ENCODE peak calls at places on chromosome 21, in nine cellular contexts. L, C, D, I, J, T, P, V and A are unnamed samples.

GRCh38 chr21:41830764-41831452 is 48.2 kb downstream of the PRDM15 start:
- DNase-seq in P (no peak), D (no peak), J (no peak), C (no peak), I (no peak), T (no peak), V (peak; percentile 57), L (no peak), A (no peak)

GRCh38 chr21:27590271-27590670 is 623.4 kb upstream of the ADAMTS5 start:
- DNase-seq in J (peak; percentile 93), V (no peak), D (peak; percentile 70), P (no peak), L (no peak), C (no peak), I (peak; percentile 36), T (no peak), A (no peak)

GRCh38 chr21:42291003-42291750 is 24.0 kb downstream of the TFF3 start:
- DNase-seq in J (no peak), C (no peak), P (no peak), T (no peak), D (no peak), L (no peak), V (no peak), I (no peak), A (no peak)

GRCh38 chr21:33734818-33735217 is 92.5 kb downstream of the ITSN1 start:
- DNase-seq in D (no peak), C (no peak), L (no peak), I (no peak), V (no peak), P (no peak), J (no peak), T (no peak), A (no peak)

GRCh38 chr21:40924641-40925040 is 77.7 kb upstream of the DSCAM start:
- DNase-seq in T (no peak), J (no peak), I (no peak), V (no peak), D (no peak), L (no peak), P (no peak), C (no peak), A (no peak)

GRCh38 chr21:34801519-34802132 is 132.8 kb downstream of the CLIC6 start:
- DNase-seq in C (peak; percentile 59), J (peak; percentile 46), V (no peak), P (no peak), T (no peak), D (no peak), I (no peak), L (no peak), A (peak; percentile 21)

GRCh38 chr21:39720126-39720778 is 24.7 kb upstream of the IGSF5 start:
- DNase-seq in C (no peak), D (no peak), V (no peak), I (no peak), P (no peak), J (peak; percentile 9), L (no peak), T (no peak), A (no peak)

GRCh38 chr21:39867198-39867650 is at the start of gene PCP4:
- DNase-seq in P (no peak), I (peak; percentile 10), L (peak; percentile 58), C (peak; percentile 93), J (peak; percentile 20), V (no peak), D (no peak), T (peak; percentile 34), A (peak; percentile 64)

GRCh38 chr21:35120631-35121180 is 71.6 kb upstream of the RUNX1 start:
- DNase-seq in L (no peak), T (no peak), V (no peak), I (no peak), P (no peak), C (no peak), D (no peak), J (no peak), A (no peak)

GRCh38 chr21:39022901-39023693 is 160.2 kb downstream of the PSMG1 start:
- DNase-seq in L (no peak), D (no peak), V (peak; percentile 90), T (no peak), J (peak; percentile 40), I (peak; percentile 82), C (no peak), P (no peak), A (no peak)

GRCh38 chr21:33149166-33149565 is 79.2 kb downstream of the OLIG1 start:
- DNase-seq in P (no peak), J (no peak), C (no peak), D (no peak), L (no peak), T (no peak), I (no peak), V (no peak), A (no peak)

GRCh38 chr21:15638856-15639549 is 90.8 kb upstream of the USP25 start:
- DNase-seq in T (peak; percentile 86), V (peak; percentile 67), I (no peak), D (no peak), C (no peak), L (peak; percentile 89), P (no peak), J (no peak), A (no peak)

GRCh38 chr21:27104749-27105439 is 138.0 kb upstream of the ADAMTS5 start:
- DNase-seq in D (no peak), V (no peak), L (no peak), T (no peak), J (peak; percentile 50), C (no peak), I (no peak), P (no peak), A (no peak)

DNA sequence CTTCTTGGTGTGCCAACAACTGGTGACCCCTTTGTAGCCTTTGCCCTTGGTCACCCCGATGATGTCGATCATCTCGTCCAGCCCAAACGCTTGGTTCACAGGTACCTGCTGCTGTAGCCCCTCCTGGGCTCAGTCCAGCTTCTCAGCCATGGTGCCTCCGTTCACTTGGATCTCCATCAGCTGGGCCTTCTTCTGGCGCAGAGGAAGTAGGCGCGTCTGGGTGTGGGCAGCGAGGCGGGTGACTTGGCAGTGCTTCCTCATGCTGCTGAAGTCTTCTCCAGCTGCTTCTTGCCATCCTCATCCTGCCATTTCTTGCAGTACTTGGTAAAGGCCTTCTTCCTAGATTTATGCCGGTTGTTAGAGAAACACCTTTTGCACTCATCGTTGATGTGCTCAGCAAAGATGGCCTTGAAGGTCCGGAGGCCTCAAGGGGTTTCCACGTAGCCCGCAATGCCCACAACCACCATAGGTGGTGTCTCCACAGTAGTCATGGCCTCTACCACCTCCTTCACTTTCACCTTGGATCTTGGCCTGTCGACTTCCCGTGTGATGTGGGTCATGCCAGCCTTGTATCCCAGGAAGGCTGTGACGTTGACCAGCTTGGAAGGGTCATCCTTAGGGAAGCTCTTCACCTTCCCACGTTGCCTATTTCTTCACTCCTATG is 13.0 kb downstream of the DOP1B start:
- DNase-seq in D (no peak), P (no peak), L (no peak), J (no peak), V (peak; percentile 76), C (peak; percentile 32), T (no peak), I (no peak), A (no peak)
- TF ChIP-seq CTCF in D (no peak), P (no peak), L (no peak), J (peak; percentile 5), V (no peak), C (peak; percentile 43), T (no peak), I (no peak), A (no peak)

DNA sequence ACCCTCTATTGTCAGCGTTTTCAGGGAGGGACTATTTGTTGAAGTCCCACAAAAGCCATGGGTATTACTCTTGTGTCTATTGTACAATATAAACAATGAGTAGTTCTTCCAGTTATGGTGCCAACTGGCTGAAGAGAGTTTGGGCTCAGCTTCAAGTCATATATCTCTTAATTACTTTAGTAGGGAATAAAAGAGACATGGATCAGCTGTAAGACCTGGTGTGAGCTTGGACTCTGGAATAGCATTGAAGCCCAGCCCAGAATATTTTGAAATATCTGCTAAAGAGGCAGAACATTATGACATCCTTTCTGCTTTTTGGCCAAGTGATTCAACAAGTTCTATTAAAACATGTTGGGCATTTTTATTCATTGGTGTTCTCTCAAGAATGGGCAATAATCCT is 224.9 kb downstream of the BACH1 start:
- DNase-seq in V (no peak), L (peak; percentile 69), J (peak; percentile 65), C (no peak), P (no peak), T (peak; percentile 35), D (no peak), I (no peak), A (no peak)
- TF ChIP-seq CTCF in V (no peak), L (no peak), J (no peak), C (no peak), P (no peak), T (no peak), D (no peak), I (no peak), A (no peak)

GRCh38 chr21:25179116-25179515 is 428.2 kb downstream of the MRPL39 start:
- DNase-seq in L (no peak), T (no peak), V (no peak), P (peak; percentile 33), D (no peak), J (no peak), C (no peak), I (no peak), A (no peak)

GRCh38 chr21:25189497-25189896 is 417.8 kb downstream of the MRPL39 start:
- DNase-seq in D (no peak), L (no peak), V (no peak), I (no peak), J (no peak), C (no peak), T (no peak), P (no peak), A (no peak)

GRCh38 chr21:25188639-25189038 is 418.6 kb downstream of the MRPL39 start:
- DNase-seq in T (no peak), I (no peak), V (no peak), P (no peak), D (no peak), L (no peak), J (no peak), C (no peak), A (no peak)

GRCh38 chr21:25186278-25186677 is 421.0 kb downstream of the MRPL39 start:
- DNase-seq in C (no peak), D (no peak), J (no peak), I (no peak), V (no peak), T (no peak), P (no peak), L (no peak), A (no peak)

GRCh38 chr21:25183577-25183976 is 423.7 kb downstream of the MRPL39 start:
- DNase-seq in T (no peak), L (no peak), C (no peak), P (no peak), D (no peak), J (no peak), I (no peak), V (no peak), A (no peak)
- TF ChIP-seq CTCF in T (no peak), L (no peak), C (no peak), P (no peak), D (no peak), J (no peak), I (no peak), V (no peak), A (no peak)

DNA sequence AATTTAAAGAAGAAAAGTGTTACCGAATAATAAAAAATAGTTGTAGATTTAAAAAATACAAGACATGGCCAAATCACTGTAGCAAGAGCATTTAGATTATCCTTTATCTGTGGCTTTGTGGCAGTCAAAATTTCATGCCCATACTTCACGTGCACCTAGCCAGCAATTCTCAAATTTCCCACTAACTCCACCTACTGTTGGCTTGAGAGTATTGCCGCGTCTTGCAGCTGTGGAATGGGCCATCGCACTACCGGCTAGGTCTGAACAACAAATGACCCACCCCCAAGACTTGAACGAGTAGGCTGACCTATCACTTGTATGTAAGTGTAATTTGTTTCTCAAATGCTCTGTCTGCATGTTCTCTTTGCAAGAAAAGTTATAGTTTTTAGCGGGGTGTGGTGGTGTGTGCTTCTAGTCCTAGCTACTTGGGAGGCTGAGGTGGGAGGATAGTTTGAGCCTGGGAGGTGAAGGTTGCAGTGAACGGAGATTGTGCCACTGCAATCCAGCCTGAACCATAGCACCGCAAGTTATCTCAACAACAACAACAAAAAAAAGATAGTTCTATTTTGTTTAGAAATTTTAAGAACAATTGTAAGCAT is 4.1 kb downstream of the KRTAP13-4 start:
- DNase-seq in P (no peak), I (no peak), V (no peak), L (peak; percentile 10), D (no peak), T (no peak), C (peak; percentile 76), J (peak; percentile 40), A (peak; percentile 21)
- TF ChIP-seq CTCF in P (no peak), I (peak; percentile 56), V (peak; percentile 59), L (no peak), D (peak; percentile 49), T (peak; percentile 55), C (peak; percentile 73), J (peak; percentile 68), A (peak; percentile 41)